ENCODE peak calls at places on chromosomes 11 and 22, in eight cellular contexts. M is prostate gland, E is endodermal cell, A is cardiac muscle cell, K is A673, S is heart left ventricle, Y is lung, P is pancreas. N is an unnamed sample.

GRCh38 chr11:2913029-2913431 is 16.2 kb downstream of the PHLDA2 start:
- DNase-seq in K (no peak), A (peak; percentile 26), S (no peak), M (no peak), Y (no peak), P (no peak), E (peak; percentile 78), N (no peak)

GRCh38 chr11:85232559-85232958 is 394.6 kb downstream of the DLG2 start:
- DNase-seq in P (no peak), S (no peak), A (no peak), K (no peak), M (no peak), Y (no peak), E (no peak), N (no peak)

GRCh38 chr22:20465759-20466077 is 28.1 kb upstream of the SCARF2 start:
- DNase-seq in P (no peak), E (no peak), K (no peak), A (no peak), Y (no peak), S (no peak), M (no peak), N (no peak)

GRCh38 chr11:10742460-10743208 is 8.4 kb upstream of the CTR9 start:
- DNase-seq in A (peak; percentile 33), M (no peak), P (no peak), K (peak; percentile 23), Y (no peak), E (no peak), S (no peak), N (no peak)

GRCh38 chr11:122189259-122189658 is 73.2 kb upstream of the BLID start:
- DNase-seq in M (no peak), Y (no peak), K (peak; percentile 88), S (no peak), P (no peak), E (no peak), A (peak; percentile 94), N (no peak)

GRCh38 chr11:10579700-10580099 is 11.2 kb upstream of the LYVE1 start:
- DNase-seq in E (no peak), M (no peak), P (no peak), A (no peak), K (no peak), S (no peak), Y (no peak), N (no peak)

GRCh38 chr11:1918436-1919315 is 827 bp upstream of the TNNT3 start:
- DNase-seq in M (no peak), S (no peak), E (no peak), A (no peak), K (no peak), Y (no peak), P (no peak), N (no peak)

GRCh38 chr11:96292291-96293010 is 50.5 kb downstream of the MAML2 start:
- DNase-seq in P (no peak), A (no peak), K (no peak), S (no peak), Y (no peak), M (no peak), E (no peak), N (no peak)

GRCh38 chr11:46593550-46594382 is at the start of gene AMBRA1:
- DNase-seq in M (peak; percentile 89), E (peak; percentile 97), A (peak; percentile 94), Y (peak; percentile 88), S (peak; percentile 89), P (peak; percentile 81), K (peak; percentile 99), N (peak; percentile 81)

GRCh38 chr11:90701040-90701439 is 478.2 kb upstream of the CHORDC1 start:
- DNase-seq in P (no peak), K (peak; percentile 5), Y (no peak), S (no peak), M (no peak), E (no peak), A (no peak), N (no peak)

GRCh38 chr11:95459268-95460040 is 228.5 kb upstream of the SESN3 start:
- DNase-seq in A (peak; percentile 71), Y (no peak), K (peak; percentile 46), E (no peak), P (peak; percentile 35), S (no peak), M (peak; percentile 61), N (no peak)

GRCh38 chr11:44309483-44310197 is at the start of gene ALX4:
- DNase-seq in M (no peak), Y (no peak), E (peak; percentile 87), S (peak; percentile 62), K (peak; percentile 98), A (peak; percentile 34), P (no peak), N (peak; percentile 54)

GRCh38 chr22:22573047-22573889 is 14.2 kb upstream of the PRAME start:
- DNase-seq in S (no peak), P (no peak), E (peak; percentile 78), M (no peak), A (no peak), K (no peak), Y (no peak), N (no peak)

GRCh38 chr22:29049655-29050263 is 11.9 kb downstream of the C22orf31 start:
- DNase-seq in P (no peak), A (no peak), K (no peak), Y (no peak), M (no peak), S (no peak), E (no peak), N (no peak)

GRCh38 chr22:23763579-23764331 is 965 bp downstream of the C22orf15 start:
- DNase-seq in P (no peak), A (no peak), K (peak; percentile 74), M (no peak), S (peak; percentile 58), Y (no peak), E (peak; percentile 80), N (no peak)

GRCh38 chr11:3786781-3787428 is 10.4 kb downstream of the NUP98 start:
- DNase-seq in M (no peak), S (no peak), K (no peak), A (no peak), E (no peak), Y (no peak), P (no peak), N (no peak)

GRCh38 chr11:66289548-66290331 is 797 bp upstream of the YIF1A start:
- DNase-seq in S (peak; percentile 72), P (peak; percentile 74), A (no peak), K (peak; percentile 92), M (peak; percentile 68), Y (no peak), E (peak; percentile 96), N (peak; percentile 71)

DNA sequence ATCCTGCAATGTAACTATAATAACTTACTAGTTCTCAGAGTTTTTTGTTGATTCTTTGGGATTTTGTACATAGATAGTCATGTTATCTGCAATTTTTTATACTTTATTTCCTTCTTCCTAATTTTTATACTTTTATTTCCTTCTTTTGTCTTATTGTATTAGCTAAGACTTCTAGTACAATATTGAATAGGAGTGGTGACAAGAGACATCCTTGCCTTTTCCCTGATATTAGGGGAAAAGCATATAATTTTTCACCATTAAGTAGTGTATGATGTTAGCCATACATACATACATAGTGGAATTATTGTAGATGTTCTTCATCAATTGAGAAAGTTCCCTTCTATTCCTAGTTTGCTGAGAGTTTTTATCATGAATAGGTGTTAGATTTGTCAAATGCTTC is 27.8 kb upstream of the CLTCL1 start:
- DNase-seq in A (no peak), P (no peak), Y (no peak), M (no peak), E (no peak), S (no peak), K (no peak), N (no peak)
- H3K9me3 ChIP-seq in A (no peaks in the 10 kb centered on the region), P (peaks cover 3% of the 10 kb centered on the region), Y (peaks cover 2% of the 10 kb centered on the region), M (no peaks in the 10 kb centered on the region), E (peaks cover 44% of the 10 kb centered on the region), S (peaks cover 40% of the 10 kb centered on the region), K (peaks cover 11% of the 10 kb centered on the region), N (peaks cover 15% of the 10 kb centered on the region)

GRCh38 chr11:48109046-48109666 is 107.5 kb upstream of the OR4B1 start:
- DNase-seq in K (peak; percentile 94), M (no peak), E (no peak), A (peak; percentile 71), Y (no peak), S (no peak), P (no peak), N (no peak)
- TF ChIP-seq CTCF in K (peak; percentile 67), M (no peak), E (peak; percentile 36), A (peak; percentile 35), Y (peak; percentile 6), S (peak; percentile 52), P (no peak), N (peak; percentile 55)

DNA sequence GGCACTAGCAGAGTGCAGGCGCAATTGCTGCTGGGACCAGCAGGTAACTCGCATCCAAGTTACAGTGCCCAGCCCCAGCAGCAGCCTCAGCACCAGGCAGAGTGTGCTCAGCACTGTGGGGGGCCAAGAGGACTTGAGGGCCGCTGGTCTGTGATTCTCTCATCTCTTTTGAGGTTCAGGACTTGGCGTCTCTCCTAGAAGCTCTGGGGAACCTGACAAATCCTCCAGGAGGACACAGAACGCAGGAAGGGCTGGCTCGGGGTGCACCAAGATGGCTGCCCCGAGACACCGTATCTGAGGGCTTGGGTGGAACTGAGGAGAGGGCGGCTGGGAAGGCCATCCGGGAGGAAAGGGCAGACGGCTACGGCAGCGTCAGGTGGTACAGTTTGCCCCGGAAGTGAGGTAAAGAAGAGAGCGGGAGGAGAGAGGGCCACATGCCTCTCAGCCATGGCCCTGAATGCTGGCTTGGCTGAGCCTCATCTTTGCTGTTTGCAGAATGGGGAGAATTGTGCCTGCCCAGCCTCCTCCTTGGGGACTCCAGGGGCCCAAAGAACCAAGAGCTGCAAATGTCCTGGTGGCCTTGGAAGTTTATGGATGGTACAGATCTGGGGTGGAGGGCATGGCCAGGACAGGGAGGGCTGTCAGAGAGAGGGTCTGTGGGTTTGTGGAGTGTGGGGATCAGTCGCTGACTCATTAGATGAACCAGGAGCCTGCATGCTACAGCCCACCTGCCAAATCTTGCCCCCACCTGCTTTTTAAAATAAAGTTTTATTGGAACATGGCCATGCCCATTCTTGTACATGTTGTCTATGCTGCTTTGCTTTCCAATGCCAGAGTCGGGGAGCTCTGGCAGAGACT is 78.0 kb downstream of the MYEOV start:
- DNase-seq in P (no peak), S (no peak), Y (peak; percentile 23), K (no peak), A (no peak), M (no peak), E (peak; percentile 31), N (peak; percentile 0)
- H3K4me3 ChIP-seq in P (no peak overlapping the region), S (no peak overlapping the region), Y (no peak overlapping the region), K (no peak overlapping the region), A (no peak overlapping the region), M (no peak overlapping the region), E (no peak overlapping the region), N (no peak overlapping the region)

GRCh38 chr22:48060266-48060665 is 1297.8 kb downstream of the TBC1D22A start:
- DNase-seq in A (no peak), S (no peak), K (no peak), Y (no peak), P (no peak), M (no peak), E (no peak), N (no peak)

GRCh38 chr22:48054596-48054995 is 1292.1 kb downstream of the TBC1D22A start:
- DNase-seq in A (no peak), K (no peak), M (no peak), P (no peak), S (no peak), Y (no peak), E (peak; percentile 24), N (no peak)

GRCh38 chr22:48055185-48055584 is 1292.7 kb downstream of the TBC1D22A start:
- DNase-seq in P (no peak), K (no peak), A (no peak), M (no peak), E (peak; percentile 5), Y (no peak), S (no peak), N (no peak)

GRCh38 chr22:48055827-48056226 is 1293.4 kb downstream of the TBC1D22A start:
- DNase-seq in S (no peak), A (no peak), M (no peak), K (no peak), Y (no peak), E (peak; percentile 15), P (no peak), N (no peak)

GRCh38 chr22:48057116-48057835 is 1294.8 kb downstream of the TBC1D22A start:
- DNase-seq in P (no peak), Y (no peak), K (no peak), S (no peak), E (peak; percentile 31), A (no peak), M (no peak), N (no peak)
- H3K9me3 ChIP-seq in P (no peaks in the 10 kb centered on the region), Y (peaks cover 5% of the 10 kb centered on the region), K (no peaks in the 10 kb centered on the region), S (no peaks in the 10 kb centered on the region), E (peaks cover 7% of the 10 kb centered on the region), A (no peaks in the 10 kb centered on the region), M (no peaks in the 10 kb centered on the region), N (no peaks in the 10 kb centered on the region)